ENCODE peak calls at places on chromosomes 11 and 22, in five cellular contexts. E, Q, U, N and C are unnamed samples.

GRCh38 chr22:28923826-28924732 is 40.7 kb downstream of the ZNRF3 start:
- DNase-seq in E (no peak), U (peak), Q (peak), N (peak), C (peak)

GRCh38 chr11:78179459-78180071 is 8.9 kb downstream of the KCTD21 start:
- DNase-seq in Q (no peak), U (no peak), E (peak), N (no peak), C (no peak)

GRCh38 chr22:39349506-39349966 is 255 bp upstream of the SYNGR1 start:
- DNase-seq in U (no peak), E (no peak), Q (peak), N (peak), C (peak)

GRCh38 chr11:67431346-67432249 is 3.3 kb downstream of the RPS6KB2 start:
- DNase-seq in N (no peak), Q (no peak), E (no peak), U (no peak), C (no peak)

GRCh38 chr22:43652845-43653244 is 159.3 kb downstream of the EFCAB6 start:
- DNase-seq in Q (no peak), U (no peak), E (no peak), N (no peak), C (no peak)

GRCh38 chr22:49983148-49984042 is 22.8 kb downstream of the PIM3 start:
- DNase-seq in U (peak), E (no peak), N (no peak), Q (no peak), C (no peak)

GRCh38 chr11:28963189-28963588 is 855.0 kb downstream of the METTL15 start:
- DNase-seq in U (no peak), N (no peak), Q (no peak), E (peak), C (no peak)

GRCh38 chr22:23144926-23145906 is at the start of gene RAB36:
- DNase-seq in Q (peak), U (peak), E (peak), N (peak), C (peak)

GRCh38 chr11:77111277-77111676 is 8.6 kb downstream of the OMP start:
- DNase-seq in U (no peak), Q (no peak), N (no peak), E (no peak), C (no peak)

GRCh38 chr22:28171135-28171534 is 252.1 kb upstream of the PITPNB start:
- DNase-seq in Q (no peak), N (no peak), U (no peak), E (peak), C (no peak)

GRCh38 chr22:44882226-44882905 is 127.4 kb downstream of the PHF21B start:
- DNase-seq in N (no peak), E (no peak), U (no peak), Q (no peak), C (no peak)

GRCh38 chr11:925158-925495 is 543 bp upstream of the AP2A2 start:
- DNase-seq in E (no peak), U (no peak), N (no peak), Q (no peak), C (no peak)

GRCh38 chr11:70021586-70021985 is 56.5 kb upstream of the ANO1 start:
- DNase-seq in U (peak), N (no peak), Q (no peak), E (no peak), C (no peak)